ENCODE peak calls at places on chromosome 2, in ten cellular contexts. T, C, Q, O, H, G, U, I, K and X are unnamed samples.

GRCh38 chr2:189092936-189093335 is 86.6 kb downstream of the COL5A2 start:
- DNase-seq in T (no peak), Q (no peak), H (no peak), O (no peak), U (no peak), K (no peak), C (no peak), I (no peak), G (peak; percentile 37), X (no peak)

GRCh38 chr2:238101891-238102841 is 2.0 kb downstream of the ESPNL start:
- DNase-seq in C (no peak), I (peak; percentile 53), U (no peak), K (no peak), Q (no peak), T (peak; percentile 51), G (no peak), H (no peak), O (no peak), X (no peak)

GRCh38 chr2:37167636-37168182 is 10.9 kb upstream of the EIF2AK2 start:
- DNase-seq in U (no peak), Q (no peak), G (no peak), O (no peak), K (no peak), H (no peak), I (no peak), T (no peak), C (no peak), X (no peak)

GRCh38 chr2:46144133-46144800 is 152.9 kb upstream of the EPAS1 start:
- DNase-seq in C (no peak), T (peak; percentile 58), I (no peak), U (no peak), G (no peak), K (no peak), H (no peak), Q (no peak), O (no peak), X (no peak)

GRCh38 chr2:9539530-9539929 is 16.1 kb downstream of the ADAM17 start:
- DNase-seq in G (no peak), I (no peak), K (no peak), C (peak; percentile 25), U (no peak), Q (no peak), O (no peak), H (no peak), T (no peak), X (no peak)

GRCh38 chr2:241671457-241672240 is 15.0 kb downstream of the DTYMK start:
- DNase-seq in T (no peak), U (no peak), C (no peak), G (no peak), K (no peak), O (no peak), I (no peak), H (no peak), Q (no peak), X (no peak)

GRCh38 chr2:46309052-46309953 is 12.1 kb downstream of the EPAS1 start:
- DNase-seq in G (no peak), O (no peak), K (no peak), C (peak; percentile 86), Q (no peak), H (no peak), U (no peak), T (no peak), I (no peak), X (no peak)

GRCh38 chr2:9403924-9404323 is 19.4 kb downstream of the ITGB1BP1 start:
- DNase-seq in U (no peak), O (no peak), H (no peak), C (peak; percentile 46), I (no peak), T (no peak), K (no peak), G (no peak), Q (no peak), X (no peak)

GRCh38 chr2:60806988-60807681 is 51.1 kb downstream of the PAPOLG start:
- DNase-seq in I (no peak), O (peak; percentile 28), Q (no peak), U (no peak), C (peak; percentile 10), T (no peak), G (no peak), K (peak; percentile 70), H (peak; percentile 73), X (peak; percentile 27)

GRCh38 chr2:1691366-1691765 is 52.9 kb downstream of the PXDN start:
- DNase-seq in I (no peak), Q (no peak), K (no peak), H (no peak), G (no peak), T (no peak), U (no peak), C (no peak), O (no peak), X (no peak)

GRCh38 chr2:24083567-24084385 is 858 bp downstream of the TP53I3 start:
- DNase-seq in K (no peak), I (no peak), C (peak; percentile 86), T (no peak), G (peak; percentile 82), H (peak; percentile 92), Q (no peak), U (no peak), O (peak; percentile 40), X (peak; percentile 78)

GRCh38 chr2:121838561-121838960 is 83.1 kb downstream of the TSN start:
- DNase-seq in I (no peak), H (no peak), C (no peak), T (no peak), U (no peak), O (no peak), Q (no peak), G (no peak), K (no peak), X (no peak)

GRCh38 chr2:207416936-207417718 is 112.6 kb upstream of the CREB1 start:
- DNase-seq in T (no peak), Q (no peak), H (peak; percentile 69), K (no peak), C (no peak), U (no peak), G (no peak), O (no peak), I (no peak), X (no peak)

GRCh38 chr2:69007603-69008002 is 5.4 kb upstream of the ANTXR1 start:
- DNase-seq in T (no peak), G (no peak), Q (no peak), I (no peak), O (no peak), K (no peak), C (peak; percentile 44), U (no peak), H (peak; percentile 42), X (no peak)

GRCh38 chr2:237616373-237617304 is 10.7 kb upstream of the LRRFIP1 start:
- DNase-seq in U (peak; percentile 83), K (no peak), G (no peak), O (no peak), H (peak; percentile 77), Q (no peak), I (no peak), C (peak; percentile 79), T (no peak), X (no peak)